ENCODE peak calls at places on chromosomes 5 and 9, in five cellular contexts. Q, P, B, L and A are unnamed samples.

GRCh38 chr9:6973089-6973488 is 215.3 kb downstream of the KDM4C start:
- DNase-seq in Q (no peak), P (no peak), B (no peak), L (no peak), A (no peak)

GRCh38 chr5:168947212-168947868 is 353.6 kb downstream of the SLIT3 start:
- DNase-seq in Q (no peak), P (peak), B (peak), L (peak), A (no peak)

GRCh38 chr5:77709340-77709739 is 66.8 kb downstream of the TBCA start:
- DNase-seq in Q (no peak), P (no peak), B (no peak), L (no peak), A (no peak)

GRCh38 chr5:12636209-12636608 is 732.0 kb upstream of the CTNND2 start:
- DNase-seq in Q (no peak), P (no peak), B (no peak), L (no peak), A (no peak)

GRCh38 chr5:137201876-137202275 is 297.2 kb downstream of the SPOCK1 start:
- DNase-seq in Q (no peak), P (no peak), B (peak), L (no peak), A (no peak)

GRCh38 chr5:134659922-134660321 is 11.3 kb downstream of the SEC24A start:
- DNase-seq in Q (no peak), P (no peak), B (no peak), L (no peak), A (no peak)

GRCh38 chr9:129597355-129598088 is 23.4 kb downstream of the C9orf50 start:
- DNase-seq in Q (no peak), P (peak), B (peak), L (peak), A (no peak)

GRCh38 chr9:109600142-109600541 is 102.0 kb upstream of the PTPN3 start:
- DNase-seq in Q (no peak), P (peak), B (no peak), L (no peak), A (no peak)

GRCh38 chr5:95261369-95262175 is 23.3 kb downstream of the MCTP1 start:
- DNase-seq in Q (peak), P (peak), B (no peak), L (no peak), A (no peak)

GRCh38 chr9:116506685-116507084 is 180.4 kb upstream of the TRIM32 start:
- DNase-seq in Q (no peak), P (no peak), B (no peak), L (no peak), A (no peak)

GRCh38 chr9:124835026-124835501 is 18.2 kb upstream of the WDR38 start:
- DNase-seq in Q (peak), P (peak), B (no peak), L (no peak), A (no peak)

GRCh38 chr9:124197177-124198095 is 60.3 kb upstream of the NEK6 start:
- DNase-seq in Q (no peak), P (no peak), B (no peak), L (no peak), A (no peak)

GRCh38 chr9:112754578-112754977 is 4.0 kb downstream of the SNX30 start:
- DNase-seq in Q (no peak), P (peak), B (no peak), L (no peak), A (no peak)

GRCh38 chr5:151961557-151961956 is 36.9 kb upstream of the GLRA1 start:
- DNase-seq in Q (peak), P (no peak), B (no peak), L (no peak), A (no peak)

GRCh38 chr9:22136446-22137140 is 127.5 kb upstream of the CDKN2B start:
- DNase-seq in Q (no peak), P (peak), B (no peak), L (no peak), A (no peak)

GRCh38 chr5:53037141-53037859 is 48.1 kb downstream of the ITGA2 start:
- DNase-seq in Q (no peak), P (peak), B (no peak), L (no peak), A (no peak)

GRCh38 chr5:113187879-113188278 is 211.3 kb downstream of the DCP2 start:
- DNase-seq in Q (no peak), P (no peak), B (no peak), L (no peak), A (no peak)